ENCODE peak calls at places on chromosome 2, in five cellular contexts. Z, D, N, S and O are unnamed samples.

GRCh38 chr2:30981101-30981500 is 157.1 kb downstream of the GALNT14 start:
- DNase-seq in Z (peak), D (no peak), N (no peak), S (no peak), O (no peak)

GRCh38 chr2:190655113-190655512 is 6.2 kb downstream of the NAB1 start:
- DNase-seq in Z (peak), D (no peak), N (no peak), S (no peak), O (no peak)

GRCh38 chr2:120312076-120312475 is 33.9 kb upstream of the INHBB start:
- DNase-seq in Z (no peak), D (no peak), N (no peak), S (no peak), O (no peak)

GRCh38 chr2:213288913-213289700 is 4.8 kb downstream of the SPAG16 start:
- DNase-seq in Z (no peak), D (no peak), N (peak), S (peak), O (peak)

GRCh38 chr2:163748420-163748819 is 12.6 kb upstream of the FIGN start:
- DNase-seq in Z (no peak), D (no peak), N (no peak), S (peak), O (no peak)

GRCh38 chr2:186714611-186715010 is 20.8 kb downstream of the FAM171B start:
- DNase-seq in Z (no peak), D (no peak), N (no peak), S (no peak), O (no peak)

GRCh38 chr2:56741601-56742102 is 557.9 kb downstream of the CCDC85A start:
- DNase-seq in Z (peak), D (peak), N (peak), S (peak), O (peak)

GRCh38 chr2:106185475-106186184 is 8.5 kb downstream of the UXS1 start:
- DNase-seq in Z (no peak), D (no peak), N (no peak), S (no peak), O (no peak)

GRCh38 chr2:200466703-200467418 is 43.0 kb downstream of the KCTD18 start:
- DNase-seq in Z (peak), D (no peak), N (no peak), S (no peak), O (peak)

GRCh38 chr2:121969766-121970639 is 214.6 kb downstream of the TSN start:
- DNase-seq in Z (peak), D (no peak), N (no peak), S (no peak), O (no peak)

DNA sequence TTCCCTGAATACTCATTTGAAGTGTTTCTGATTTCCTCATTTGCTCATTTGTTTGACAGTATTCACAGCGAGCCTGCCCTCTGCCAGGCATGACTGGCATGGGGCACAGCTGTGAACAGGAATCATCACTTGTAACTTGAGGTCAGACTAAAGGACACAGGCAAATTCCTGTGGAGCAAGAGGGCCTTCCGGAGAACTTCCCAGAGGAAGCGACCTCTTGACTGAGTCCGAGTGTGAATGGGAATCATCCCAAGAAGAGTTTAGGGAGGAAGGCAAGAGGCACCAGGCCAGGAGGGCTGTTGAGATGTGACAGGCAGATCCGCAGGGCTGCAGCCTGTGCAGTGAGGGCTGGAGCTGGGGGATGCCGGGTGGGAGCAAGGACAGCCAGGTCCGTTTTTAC is 45.4 kb downstream of the LIMS1 start:
- DNase-seq in Z (peak), D (no peak), N (no peak), S (no peak), O (no peak)
- TF ChIP-seq CTCF in Z (no peak), D (no peak), N (no peak), S (no peak), O (no peak)

DNA sequence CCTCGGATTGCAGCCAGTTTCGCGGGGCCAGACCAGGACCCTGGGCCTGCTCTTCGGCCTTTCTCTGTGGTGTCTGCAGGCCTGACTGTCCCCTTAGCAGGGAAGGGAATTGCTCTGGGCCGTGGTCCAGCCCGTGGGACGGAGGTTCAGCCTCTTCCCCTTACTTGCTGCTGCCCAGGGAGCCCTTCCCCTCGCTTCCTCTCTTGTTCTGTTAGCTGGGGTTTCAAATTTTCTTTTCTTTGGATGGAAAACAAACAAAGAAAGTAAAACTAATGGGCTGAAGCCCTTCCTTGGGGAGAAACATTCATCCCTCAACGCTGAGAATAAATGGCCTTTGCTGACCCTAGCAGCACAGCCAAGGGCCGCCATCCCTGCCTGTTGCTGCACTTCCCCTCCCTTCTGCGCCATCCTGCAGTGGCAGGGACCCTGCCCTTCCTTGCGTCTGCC is 52.4 kb downstream of the ASAP2 start:
- DNase-seq in Z (no peak), D (no peak), N (peak), S (no peak), O (peak)
- H3K4me3 ChIP-seq in Z (peak), D (no peak), N (peak), S (no peak), O (peak)

GRCh38 chr2:70087703-70088507 is 628 bp downstream of the PCBP1 start:
- DNase-seq in Z (peak), D (peak), N (peak), S (peak), O (peak)
- TF ChIP-seq CTCF in Z (no peak), D (no peak), N (no peak), S (no peak), O (no peak)

DNA sequence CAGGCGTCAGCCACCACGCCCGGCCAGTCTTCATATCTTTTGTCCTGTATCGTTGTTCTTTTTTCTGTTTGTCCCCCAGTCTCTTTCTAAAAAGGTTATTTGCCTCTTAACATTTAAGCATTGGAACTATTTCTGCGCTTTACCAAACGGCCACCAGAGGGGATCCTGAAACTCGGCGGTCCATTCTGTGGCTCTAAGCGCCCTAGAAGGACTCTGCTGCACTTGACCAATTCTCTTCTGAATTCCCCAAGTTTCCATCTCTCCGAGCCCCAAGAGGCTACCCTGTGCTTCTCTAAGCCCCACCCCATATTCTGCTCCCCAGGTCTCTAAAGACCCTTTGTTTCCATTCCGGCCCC is 33.1 kb upstream of the REG3G start:
- DNase-seq in Z (peak), D (peak), N (peak), S (no peak), O (peak)
- H3K4me3 ChIP-seq in Z (no peak), D (peak), N (no peak), S (no peak), O (no peak)